ENCODE peak calls at places on chromosomes 13 and 19, in six cellular contexts. W is thoracic aorta, T is body of pancreas, N is lower lobe of right lung, Z is uterus, J is ovary. A is an unnamed sample.

GRCh38 chr19:39038098-39038497 is 5.7 kb upstream of the FBXO27 start:
- DNase-seq in Z (peak; percentile 18), T (peak; percentile 59), N (no peak), W (no peak), J (no peak), A (no peak)

GRCh38 chr19:42553292-42554045 is 25.2 kb upstream of the CEACAM1 start:
- DNase-seq in W (no peak), Z (no peak), T (no peak), J (no peak), N (no peak), A (no peak)

GRCh38 chr13:95494082-95494681 is 58.3 kb upstream of the CLDN10 start:
- DNase-seq in N (no peak), J (no peak), W (no peak), Z (no peak), T (no peak), A (no peak)

GRCh38 chr13:105436946-105437345 is 1098.5 kb downstream of the EFNB2 start:
- DNase-seq in Z (no peak), W (no peak), J (no peak), N (no peak), T (no peak), A (no peak)

GRCh38 chr13:113820813-113821651 is 42.8 kb downstream of the GAS6 start:
- DNase-seq in W (no peak), J (peak; percentile 77), N (no peak), Z (peak; percentile 87), T (no peak), A (peak; percentile 90)

GRCh38 chr13:50726164-50726563 is 117.3 kb downstream of the DLEU7 start:
- DNase-seq in Z (no peak), N (no peak), T (no peak), W (no peak), J (no peak), A (no peak)

GRCh38 chr19:2239771-2240770 is 3.4 kb downstream of the SF3A2 start:
- DNase-seq in J (no peak), T (no peak), W (no peak), N (no peak), Z (no peak), A (no peak)

GRCh38 chr13:90414691-90415596 is 932.5 kb upstream of the MIR17HG start:
- DNase-seq in J (no peak), T (no peak), N (no peak), Z (no peak), W (no peak), A (no peak)

GRCh38 chr13:106028916-106029315 is 506.5 kb downstream of the EFNB2 start:
- DNase-seq in J (no peak), Z (no peak), N (no peak), T (no peak), W (no peak), A (no peak)

GRCh38 chr19:53102701-53103140 is 501 bp downstream of the ZNF160 start:
- DNase-seq in J (peak; percentile 36), N (peak; percentile 62), T (peak; percentile 34), W (no peak), Z (peak; percentile 26), A (peak; percentile 71)

DNA sequence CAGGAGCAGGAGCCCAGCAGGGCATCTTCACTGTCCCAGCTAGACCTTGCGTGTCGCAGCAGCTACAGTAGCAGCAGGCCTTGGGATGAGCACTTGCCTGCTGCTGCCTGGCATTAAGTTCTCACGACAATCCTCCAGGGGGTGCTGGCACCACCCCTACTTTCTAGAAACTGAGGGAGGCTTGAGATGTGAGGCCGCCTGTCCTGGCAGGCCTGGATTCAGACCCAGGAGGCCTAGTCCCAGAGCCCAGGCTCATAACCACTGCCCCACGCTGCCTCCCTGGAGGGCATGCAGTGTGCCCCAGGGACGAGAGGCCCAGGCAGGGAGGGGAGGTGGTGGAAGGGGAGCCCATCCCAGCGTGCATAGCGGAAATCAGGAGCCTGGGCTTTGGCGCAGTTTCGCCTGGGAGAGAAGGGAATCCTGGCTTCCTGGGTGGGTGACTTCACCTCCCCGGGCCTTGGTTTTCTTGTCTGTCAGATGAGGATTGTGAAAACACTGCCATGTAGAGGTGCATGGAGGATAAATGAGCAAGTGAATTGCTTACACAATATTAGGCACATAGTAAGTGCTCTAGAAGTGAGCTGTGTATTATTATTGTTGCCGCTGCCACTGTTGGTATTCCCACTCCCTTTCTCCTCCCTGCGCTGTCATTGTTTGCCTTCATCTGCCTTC is 26.1 kb downstream of the PPP5C start:
- DNase-seq in N (no peak), Z (no peak), T (peak; percentile 23), J (no peak), W (no peak), A (peak; percentile 76)
- TF ChIP-seq CTCF in N (no peak), Z (peak; percentile 15), T (no peak), J (no peak), W (peak; percentile 26), A (no peak)

GRCh38 chr13:68727788-68728187 is 1379.8 kb upstream of the ATXN8OS start:
- DNase-seq in W (no peak), N (no peak), T (no peak), Z (no peak), J (no peak), A (no peak)
- H3K4me1 ChIP-seq in W (no peaks in the 10 kb centered on the region), N (no peaks in the 10 kb centered on the region), T (no peaks in the 10 kb centered on the region), Z (no peaks in the 10 kb centered on the region), J (no peaks in the 10 kb centered on the region), A (no peaks in the 10 kb centered on the region)

GRCh38 chr19:43936219-43936618 is 1.1 kb upstream of the ZNF45 start:
- DNase-seq in Z (no peak), J (no peak), N (no peak), W (no peak), T (no peak), A (no peak)
- H3K4me3 ChIP-seq in Z (no peak overlapping the region), J (no peak overlapping the region), N (no peak overlapping the region), W (no peak overlapping the region), T (no peak overlapping the region), A (no peak overlapping the region)

GRCh38 chr19:17293605-17294004 is 9.6 kb downstream of the ABHD8 start:
- DNase-seq in T (no peak), J (no peak), N (no peak), W (no peak), Z (no peak), A (no peak)
- TF ChIP-seq CTCF in T (no peak), J (no peak), N (no peak), W (no peak), Z (no peak), A (no peak)

GRCh38 chr19:6576869-6577281 is 14.1 kb downstream of the CD70 start:
- DNase-seq in Z (no peak), J (no peak), N (no peak), T (no peak), W (no peak), A (no peak)

GRCh38 chr19:6577410-6578125 is 13.4 kb downstream of the CD70 start:
- DNase-seq in W (no peak), T (no peak), N (no peak), J (no peak), Z (no peak), A (no peak)

GRCh38 chr19:6579450-6580178 is 11.3 kb downstream of the CD70 start:
- DNase-seq in N (no peak), W (no peak), Z (no peak), J (no peak), T (no peak), A (no peak)

GRCh38 chr19:6586056-6586455 is 4.9 kb downstream of the CD70 start:
- DNase-seq in Z (no peak), J (no peak), N (no peak), W (no peak), T (no peak), A (no peak)

DNA sequence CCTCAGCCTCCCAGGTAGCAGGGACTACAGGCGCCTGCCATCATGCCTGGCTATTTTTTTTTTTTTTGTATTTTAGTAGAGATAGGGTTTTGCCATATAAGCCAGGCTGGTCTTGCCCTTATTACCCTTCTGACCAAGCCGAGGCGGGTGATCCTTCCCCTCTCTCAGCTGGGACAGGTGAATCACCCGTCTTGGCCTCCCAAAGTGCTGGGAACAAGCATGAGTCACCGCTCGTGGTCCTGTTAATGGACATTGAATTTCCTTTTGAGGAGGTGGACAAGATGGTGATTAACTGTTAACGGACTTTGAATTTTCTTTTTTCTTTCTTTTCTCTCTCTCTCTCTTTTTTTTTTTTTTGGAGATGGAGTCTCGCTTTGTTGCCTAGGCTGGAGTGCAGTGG is 10.6 kb downstream of the CD70 start:
- DNase-seq in W (no peak), N (no peak), J (no peak), Z (no peak), T (no peak), A (no peak)
- H3K4me1 ChIP-seq in W (no peaks in the 10 kb centered on the region), N (peaks cover 6% of the 10 kb centered on the region), J (no peaks in the 10 kb centered on the region), Z (no peaks in the 10 kb centered on the region), T (no peaks in the 10 kb centered on the region), A (peaks cover 19% of the 10 kb centered on the region)

GRCh38 chr13:41007359-41008118 is 11.6 kb downstream of the ELF1 start:
- DNase-seq in Z (no peak), W (no peak), N (no peak), T (no peak), J (no peak), A (no peak)
- H3K4me3 ChIP-seq in Z (no peak overlapping the region), W (no peak overlapping the region), N (no peak overlapping the region), T (no peak overlapping the region), J (no peak overlapping the region), A (no peak overlapping the region)

GRCh38 chr19:11033763-11034162 is 55.5 kb upstream of the LDLR start:
- DNase-seq in N (no peak), Z (no peak), T (no peak), W (no peak), J (no peak), A (no peak)
- TF ChIP-seq CTCF in N (no peak), Z (no peak), T (no peak), W (no peak), J (no peak), A (no peak)

DNA sequence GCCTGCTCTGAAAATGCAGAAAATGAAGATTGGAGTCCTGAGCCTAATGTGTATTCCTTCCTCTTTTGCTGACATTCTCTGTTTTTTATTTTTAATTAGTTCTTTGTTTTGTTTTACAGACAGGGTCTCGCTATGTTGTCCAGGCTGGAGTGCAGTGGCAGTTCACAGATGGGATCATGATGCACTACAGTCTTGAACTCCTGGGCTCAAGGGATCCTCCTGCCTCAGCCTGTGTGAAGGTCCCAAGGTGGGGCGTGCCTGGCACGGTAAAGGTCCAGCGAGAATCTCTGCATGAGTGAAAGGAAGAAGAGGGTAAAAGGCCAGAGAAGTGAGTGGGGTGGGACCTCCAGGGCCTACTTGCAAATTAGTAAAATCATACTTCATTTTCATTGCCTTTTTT is 34.3 kb upstream of the DGKH start:
- DNase-seq in J (no peak), N (no peak), Z (no peak), W (no peak), T (no peak), A (no peak)
- H3K4me1 ChIP-seq in J (peaks cover 5% of the 10 kb centered on the region), N (no peaks in the 10 kb centered on the region), Z (no peaks in the 10 kb centered on the region), W (peaks cover 12% of the 10 kb centered on the region), T (peaks cover 7% of the 10 kb centered on the region), A (peaks cover 12% of the 10 kb centered on the region)

GRCh38 chr19:12840091-12841079 is 2.1 kb downstream of the MAST1 start:
- DNase-seq in J (peak; percentile 43), T (peak; percentile 67), W (no peak), N (peak; percentile 77), Z (peak; percentile 44), A (peak; percentile 68)

GRCh38 chr19:12838893-12839656 is 760 bp downstream of the MAST1 start:
- DNase-seq in N (no peak), T (no peak), J (no peak), Z (no peak), W (no peak), A (no peak)

GRCh38 chr19:12843328-12843727 is 5.0 kb downstream of the MAST1 start:
- DNase-seq in J (no peak), N (no peak), W (no peak), T (no peak), Z (no peak), A (no peak)

GRCh38 chr19:12842511-12842910 is 4.2 kb downstream of the MAST1 start:
- DNase-seq in T (no peak), J (no peak), N (no peak), W (no peak), Z (no peak), A (no peak)

GRCh38 chr19:12841094-12841493 is 2.8 kb downstream of the MAST1 start:
- DNase-seq in N (peak; percentile 50), W (no peak), Z (no peak), J (no peak), T (peak; percentile 22), A (no peak)
- H3K4me3 ChIP-seq in N (peak overlapping the region; percentile 32), W (peak overlapping the region; percentile 44), Z (no peak overlapping the region), J (no peak overlapping the region), T (no peak overlapping the region), A (peak overlapping the region; percentile 24)

A was measured in suprapubic skin.